ENCODE peak calls at places on chromosomes 12 and 14, in ten cellular contexts. L is iPS DF 6.9; E is tibial artery; A is gastrocnemius medialis; Z is BE2C; X is cardiac muscle cell; U is PC-3; N is psoas muscle; I is CD4-positive, alpha-beta memory T cell; T is pancreas. O is an unnamed sample. For H3K27me3 and H3K4me1, the result is how much of the 10 kb centered on the place peaks cover.

GRCh38 chr12:26863515-26863914 is 30.5 kb upstream of the ITPR2 start:
- DNase-seq in X (no peak), A (no peak), Z (no peak), I (no peak), T (no peak), N (no peak), E (no peak), L (no peak), U (peak), O (no peak)

GRCh38 chr14:56487090-56487667 is 92.4 kb upstream of the TMEM260 start:
- DNase-seq in E (no peak), A (no peak), U (peak), X (no peak), Z (no peak), L (no peak), N (no peak), I (no peak), T (no peak), O (no peak)

GRCh38 chr12:103043531-103044445 is 86.3 kb downstream of the ASCL1 start:
- DNase-seq in T (no peak), I (no peak), A (no peak), E (no peak), N (no peak), X (no peak), Z (no peak), U (no peak), L (no peak), O (no peak)

GRCh38 chr12:89192419-89192818 is 159.9 kb downstream of the DUSP6 start:
- DNase-seq in L (no peak), Z (no peak), N (no peak), T (no peak), U (peak), A (no peak), I (no peak), X (no peak), E (no peak), O (peak)

GRCh38 chr12:93766802-93767523 is 89.8 kb downstream of the CRADD start:
- DNase-seq in A (peak), X (peak), U (peak), Z (peak), I (peak), E (peak), N (no peak), L (no peak), T (no peak), O (no peak)

GRCh38 chr12:114013601-114014345 is 47.6 kb upstream of the RBM19 start:
- DNase-seq in N (no peak), L (peak), Z (peak), T (no peak), U (peak), X (peak), E (no peak), I (no peak), A (no peak), O (no peak)

GRCh38 chr14:67583711-67584644 is 16.1 kb downstream of the PIGH start:
- DNase-seq in U (peak), A (no peak), E (no peak), X (peak), T (no peak), N (no peak), I (peak), L (no peak), Z (peak), O (peak)

GRCh38 chr12:65881348-65881961 is 57.2 kb downstream of the HMGA2 start:
- DNase-seq in L (no peak), Z (no peak), A (peak), I (no peak), E (peak), T (peak), X (no peak), U (no peak), N (peak), O (no peak)

GRCh38 chr12:108855284-108856169 is 1.9 kb downstream of the SSH1 start:
- DNase-seq in A (no peak), T (no peak), I (no peak), Z (no peak), L (no peak), E (no peak), X (peak), N (no peak), U (peak), O (no peak)

GRCh38 chr12:104372048-104372720 is 68.6 kb downstream of the EID3 start:
- DNase-seq in Z (no peak), X (no peak), I (peak), E (no peak), T (no peak), A (no peak), U (peak), N (no peak), L (no peak), O (no peak)

GRCh38 chr14:76812093-76812421 is 625 bp downstream of the ANGEL1 start:
- DNase-seq in T (no peak), N (no peak), U (peak), E (no peak), X (no peak), I (peak), L (no peak), A (no peak), Z (no peak), O (no peak)

GRCh38 chr14:51534623-51535022 is 117.1 kb upstream of the FRMD6 start:
- DNase-seq in I (no peak), N (no peak), X (no peak), E (no peak), Z (peak), T (peak), U (peak), L (no peak), A (no peak), O (no peak)

GRCh38 chr14:104202259-104203070 is 64.1 kb downstream of the KIF26A start:
- DNase-seq in I (no peak), L (no peak), X (no peak), U (no peak), E (no peak), N (no peak), Z (peak), T (peak), A (no peak), O (no peak)

GRCh38 chr12:102298022-102298421 is 100.4 kb upstream of the PMCH start:
- DNase-seq in N (no peak), E (no peak), I (no peak), L (no peak), Z (no peak), X (no peak), U (no peak), A (no peak), T (no peak), O (no peak)

GRCh38 chr14:79502101-79502750 is 709.1 kb downstream of the DIO2 start:
- DNase-seq in U (no peak), A (no peak), X (peak), T (no peak), I (no peak), L (no peak), Z (no peak), N (no peak), E (no peak), O (no peak)

GRCh38 chr14:89041245-89041585 is 216.8 kb downstream of the TTC8 start:
- DNase-seq in L (no peak), A (peak), T (peak), E (peak), X (no peak), U (peak), N (peak), Z (peak), I (no peak), O (no peak)

GRCh38 chr14:91395998-91396660 is 21.5 kb downstream of the CCDC88C start:
- DNase-seq in U (no peak), N (no peak), I (no peak), Z (no peak), L (no peak), A (no peak), X (no peak), E (no peak), T (no peak), O (no peak)

GRCh38 chr12:64780531-64781373 is 21.5 kb upstream of the GNS start:
- DNase-seq in I (no peak), X (peak), A (no peak), U (peak), L (no peak), T (peak), N (peak), Z (peak), E (no peak), O (no peak)

GRCh38 chr14:69580009-69580577 is 5.4 kb upstream of the CCDC177 start:
- DNase-seq in T (no peak), N (no peak), I (no peak), Z (peak), X (peak), A (no peak), L (no peak), U (peak), E (no peak), O (peak)

GRCh38 chr12:46798056-46798455 is 27.7 kb downstream of the SLC38A4 start:
- DNase-seq in L (no peak), A (no peak), N (no peak), X (no peak), Z (no peak), E (no peak), I (no peak), U (no peak), T (no peak), O (no peak)

GRCh38 chr12:100955139-100955538 is 160.6 kb downstream of the ANO4 start:
- DNase-seq in Z (no peak), E (no peak), T (no peak), L (no peak), X (peak), I (no peak), A (no peak), N (no peak), U (peak), O (no peak)

GRCh38 chr12:109770861-109771670 is 57.4 kb downstream of the FAM222A start:
- DNase-seq in A (no peak), X (no peak), E (no peak), L (no peak), Z (no peak), N (no peak), U (no peak), I (no peak), T (no peak), O (no peak)

GRCh38 chr14:71933026-71933587 is 878 bp downstream of the RGS6 start:
- DNase-seq in T (no peak), L (no peak), N (no peak), X (peak), E (no peak), Z (no peak), U (no peak), I (no peak), A (no peak), O (no peak)

GRCh38 chr12:100225491-100225890 is 24.9 kb downstream of the ACTR6 start:
- DNase-seq in T (no peak), Z (no peak), N (no peak), A (no peak), E (no peak), X (no peak), U (peak), I (no peak), L (no peak), O (no peak)

GRCh38 chr12:68497702-68498101 is 113.0 kb upstream of the RAP1B start:
- DNase-seq in U (peak), I (no peak), N (no peak), X (no peak), A (no peak), T (no peak), L (no peak), Z (no peak), E (no peak), O (no peak)

GRCh38 chr14:34966413-34966812 is 16.4 kb upstream of the SRP54 start:
- DNase-seq in Z (no peak), I (no peak), A (no peak), E (no peak), N (no peak), U (no peak), L (no peak), T (no peak), X (no peak), O (no peak)

GRCh38 chr14:77064535-77065178 is 33.4 kb upstream of the CIPC start:
- DNase-seq in E (no peak), N (no peak), I (no peak), T (no peak), A (no peak), X (no peak), U (no peak), Z (no peak), L (no peak), O (no peak)

GRCh38 chr14:104112113-104112505 is 26.3 kb upstream of the KIF26A start:
- DNase-seq in Z (no peak), L (no peak), U (no peak), N (peak), I (no peak), X (no peak), T (no peak), E (no peak), A (no peak), O (no peak)

GRCh38 chr12:43306066-43306465 is 245.9 kb downstream of the ADAMTS20 start:
- DNase-seq in E (no peak), L (no peak), Z (no peak), N (peak), I (no peak), T (no peak), U (peak), X (no peak), A (peak), O (no peak)

GRCh38 chr12:81015510-81015909 is 62.4 kb upstream of the ACSS3 start:
- DNase-seq in I (no peak), X (no peak), U (peak), Z (no peak), T (no peak), A (no peak), L (no peak), N (no peak), E (no peak), O (no peak)

GRCh38 chr12:47286676-47287075 is 206.9 kb upstream of the AMIGO2 start:
- DNase-seq in E (no peak), U (no peak), Z (no peak), N (no peak), L (no peak), A (no peak), T (no peak), I (no peak), X (no peak), O (no peak)

GRCh38 chr12:51834411-51834810 is 14.1 kb downstream of the FIGNL2 start:
- DNase-seq in Z (no peak), X (no peak), U (no peak), E (no peak), I (no peak), L (no peak), T (no peak), N (no peak), A (no peak), O (no peak)

GRCh38 chr12:62919827-62920226 is 15.1 kb downstream of the PPM1H start:
- DNase-seq in A (peak), I (no peak), L (no peak), T (no peak), N (no peak), X (no peak), Z (no peak), U (peak), E (no peak), O (no peak)

GRCh38 chr12:113772505-113773030 is 193.6 kb downstream of the RBM19 start:
- DNase-seq in U (no peak), E (no peak), L (no peak), T (no peak), A (no peak), I (no peak), N (no peak), Z (no peak), X (no peak), O (no peak)

GRCh38 chr14:102901633-102902032 is 20.8 kb upstream of the AMN start:
- DNase-seq in E (no peak), T (no peak), L (no peak), Z (no peak), X (no peak), A (no peak), U (no peak), I (no peak), N (no peak), O (no peak)

GRCh38 chr12:12628013-12628412 is 16.3 kb downstream of the CREBL2 start:
- DNase-seq in I (no peak), A (no peak), N (no peak), Z (no peak), T (no peak), E (no peak), U (peak), X (no peak), L (no peak), O (no peak)

GRCh38 chr14:100427166-100427565 is 104.0 kb downstream of the SLC25A47 start:
- DNase-seq in I (no peak), U (no peak), A (no peak), X (no peak), L (no peak), E (no peak), Z (no peak), N (no peak), T (no peak), O (no peak)

DNA sequence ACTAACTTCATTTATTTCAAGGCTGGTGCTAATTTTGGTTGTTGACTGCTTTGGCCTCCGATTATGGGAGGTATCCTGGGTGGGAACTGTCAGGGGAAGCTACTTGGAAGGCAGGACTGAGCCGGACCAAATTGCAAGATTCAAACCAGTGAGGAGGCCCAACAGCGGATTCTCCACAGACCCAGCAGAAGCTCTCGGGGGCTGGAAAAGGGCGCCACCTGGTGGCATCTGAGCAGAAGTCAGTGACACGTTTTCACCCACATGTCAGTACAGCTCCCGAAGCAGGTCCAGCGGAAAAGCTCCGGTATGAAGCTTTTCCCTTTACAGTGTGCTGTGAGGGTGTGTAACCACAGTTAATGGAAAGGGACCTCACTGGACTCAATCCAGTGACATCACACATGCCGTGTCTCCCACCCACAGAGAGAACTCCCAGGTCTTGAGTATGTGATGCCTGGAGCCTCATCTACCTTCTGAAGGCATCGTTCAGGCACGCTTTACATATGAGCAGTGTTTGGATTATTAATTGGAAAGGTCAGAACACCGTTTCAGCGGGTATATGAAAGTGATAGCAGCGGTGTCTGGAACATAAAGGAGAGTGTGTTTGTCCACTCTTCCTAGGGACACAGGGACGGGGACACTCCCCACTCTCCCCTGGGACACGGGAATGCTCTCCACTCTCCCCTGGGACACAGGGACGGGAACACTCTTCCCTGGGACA is 3.6 kb upstream of the P2RX2 start:
- DNase-seq in A (peak), N (peak), U (peak), X (peak), L (peak), Z (peak), E (peak), I (peak), T (peak), O (peak)
- H3K27me3 ChIP-seq in A (under half), N (under half), U (under half), X (half or more), L (under half), Z (half or more), E (half or more), I (under half), T (under half), O (under half)

DNA sequence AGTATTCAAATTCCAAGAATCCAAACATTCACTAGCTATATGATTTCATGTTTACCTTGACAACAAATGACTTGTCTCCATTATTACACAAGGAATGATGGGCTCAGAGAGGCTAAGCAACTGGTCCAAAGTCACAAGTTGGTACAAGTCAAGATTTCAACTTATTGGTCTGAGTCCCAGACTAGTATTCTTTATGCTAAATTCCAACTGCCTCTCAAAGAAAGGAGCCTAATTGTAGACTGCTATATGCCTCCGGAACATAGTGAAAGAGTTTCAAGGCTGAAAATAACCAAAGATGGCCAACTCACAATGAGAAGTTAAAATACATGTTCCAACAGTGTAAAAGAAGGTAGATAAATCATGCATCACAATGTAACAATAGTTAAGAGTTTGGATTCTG is 7.5 kb downstream of the BTG1 start:
- DNase-seq in E (no peak), X (no peak), T (no peak), A (no peak), U (peak), Z (no peak), I (no peak), N (no peak), L (no peak), O (no peak)
- H3K4me1 ChIP-seq in E (half or more), X (half or more), T (half or more), A (half or more), U (half or more), Z (under half), I (under half), N (half or more), L (under half), O (half or more)

GRCh38 chr14:74018029-74018703 is 922 bp downstream of the ENTPD5 start:
- DNase-seq in A (no peak), Z (no peak), X (no peak), U (peak), T (no peak), E (no peak), L (no peak), N (no peak), I (peak), O (no peak)
- H3K4me3 ChIP-seq in A (peak), Z (peak), X (peak), U (peak), T (peak), E (peak), L (peak), N (peak), I (peak), O (peak)

DNA sequence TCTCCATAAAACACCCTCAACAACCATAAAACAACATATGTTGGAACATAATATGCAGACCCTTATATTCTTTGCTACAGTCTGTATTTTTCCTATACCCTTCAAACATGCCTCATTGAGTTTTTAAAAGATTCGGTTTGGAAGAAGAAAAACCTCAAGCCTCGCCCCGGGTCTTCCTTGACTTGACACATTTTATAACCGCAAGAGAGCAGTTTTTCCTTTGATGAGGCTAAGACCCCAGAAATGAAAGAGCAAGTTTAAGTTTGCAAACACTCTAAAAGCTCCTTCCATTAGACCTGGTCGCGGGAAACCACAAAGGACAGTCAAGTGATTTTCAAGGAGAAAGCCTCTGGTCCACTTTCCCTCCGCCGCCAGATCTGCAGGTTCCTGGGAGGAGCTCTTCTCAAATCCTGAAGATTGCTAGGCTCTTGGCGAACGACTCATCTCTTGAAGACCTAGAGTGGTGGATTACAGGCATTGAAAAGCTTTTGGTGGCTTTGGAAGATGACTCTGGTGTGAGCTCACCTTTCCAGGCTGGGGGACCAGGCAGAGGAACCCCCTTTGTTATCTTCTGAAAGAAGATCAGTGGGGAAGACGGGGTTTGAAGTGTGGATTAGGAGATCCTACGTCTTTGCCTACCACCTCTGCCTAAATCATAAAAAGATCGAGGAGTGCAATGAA is at the start of gene ASCL4:
- DNase-seq in N (no peak), I (no peak), X (no peak), U (no peak), L (no peak), E (no peak), Z (no peak), A (no peak), T (no peak), O (no peak)
- H3K27me3 ChIP-seq in N (under half), I (under half), X (half or more), U (half or more), L (under half), E (under half), Z (half or more), A (under half), T (under half), O (under half)

GRCh38 chr12:120118710-120119097 is 2.2 kb upstream of the RAB35 start:
- DNase-seq in E (no peak), N (no peak), Z (no peak), A (no peak), U (peak), T (no peak), I (no peak), X (no peak), L (no peak), O (no peak)

GRCh38 chr12:120116443-120116791 is at the start of gene RAB35:
- DNase-seq in A (no peak), U (no peak), I (no peak), T (no peak), X (no peak), L (no peak), N (no peak), Z (no peak), E (no peak), O (no peak)

GRCh38 chr12:120117961-120118709 is 1.6 kb upstream of the RAB35 start:
- DNase-seq in Z (no peak), U (peak), I (no peak), T (no peak), L (no peak), X (peak), E (no peak), A (no peak), N (no peak), O (no peak)

GRCh38 chr12:120115692-120116442 is 686 bp downstream of the RAB35 start:
- DNase-seq in U (peak), Z (peak), N (no peak), I (no peak), E (no peak), X (no peak), T (peak), L (no peak), A (peak), O (no peak)

GRCh38 chr12:120116792-120117651 is 469 bp upstream of the RAB35 start:
- DNase-seq in X (peak), T (peak), A (peak), I (peak), U (peak), L (no peak), Z (peak), N (peak), E (peak), O (peak)
- H3K4me1 ChIP-seq in X (under half), T (under half), A (under half), I (half or more), U (under half), L (under half), Z (under half), N (under half), E (under half), O (under half)

O was measured in Panc1.